ENCODE peak calls at places on chromosome 10, in six cellular contexts. One of them, this sample, is unnamed.

GRCh38 chr10:101137271-101137670 is 6.2 kb downstream of the TLX1 start:
- DNase-seq in stimulated activated CD4-positive, alpha-beta T cell treated with anti-CD3 and anti-CD28 coated beads, Interleukin-1b, Interleukin-23, amount 100 ng/mL, for 4 hours: no peak
- DNase-seq in fibroblast of the aortic adventitia: no peak
- DNase-seq in activated gamma-delta T cell treated with anti-CD3 and anti-CD28 coated beads, Interleukin-2, amount 50 U/mL, for 16 hours: no peak
- DNase-seq in stimulated activated naive CD8-positive, alpha-beta T cell treated with anti-CD3 and anti-CD28 coated beads, Interleukin-15, Interleukin-2, amounts not matched to agents 100 U/mL and 50 U/mL, for 24 hours: no peak
- DNase-seq in NCI-H510A treated with DMSO at 0.1 percent for 48 hours: no peak
- DNase-seq in this sample: no peak

GRCh38 chr10:48287417-48288391 is 13.2 kb upstream of the FRMPD2 start:
- DNase-seq in stimulated activated CD4-positive, alpha-beta T cell treated with anti-CD3 and anti-CD28 coated beads, Interleukin-1b, Interleukin-23, amount 100 ng/mL, for 4 hours: no peak
- DNase-seq in fibroblast of the aortic adventitia: no peak
- DNase-seq in activated gamma-delta T cell treated with anti-CD3 and anti-CD28 coated beads, Interleukin-2, amount 50 U/mL, for 16 hours: no peak
- DNase-seq in stimulated activated naive CD8-positive, alpha-beta T cell treated with anti-CD3 and anti-CD28 coated beads, Interleukin-15, Interleukin-2, amounts not matched to agents 100 U/mL and 50 U/mL, for 24 hours: no peak
- DNase-seq in NCI-H510A treated with DMSO at 0.1 percent for 48 hours: peak; percentile 8
- DNase-seq in this sample: no peak

GRCh38 chr10:117936136-117936535 is 110.6 kb downstream of the RAB11FIP2 start:
- DNase-seq in stimulated activated CD4-positive, alpha-beta T cell treated with anti-CD3 and anti-CD28 coated beads, Interleukin-1b, Interleukin-23, amount 100 ng/mL, for 4 hours: no peak
- DNase-seq in fibroblast of the aortic adventitia: peak; percentile 20
- DNase-seq in activated gamma-delta T cell treated with anti-CD3 and anti-CD28 coated beads, Interleukin-2, amount 50 U/mL, for 16 hours: no peak
- DNase-seq in stimulated activated naive CD8-positive, alpha-beta T cell treated with anti-CD3 and anti-CD28 coated beads, Interleukin-15, Interleukin-2, amounts not matched to agents 100 U/mL and 50 U/mL, for 24 hours: no peak
- DNase-seq in NCI-H510A treated with DMSO at 0.1 percent for 48 hours: no peak
- DNase-seq in this sample: no peak

GRCh38 chr10:116521424-116522305 is 24.1 kb upstream of the PNLIP start:
- DNase-seq in stimulated activated CD4-positive, alpha-beta T cell treated with anti-CD3 and anti-CD28 coated beads, Interleukin-1b, Interleukin-23, amount 100 ng/mL, for 4 hours: no peak
- DNase-seq in fibroblast of the aortic adventitia: peak; percentile 58
- DNase-seq in activated gamma-delta T cell treated with anti-CD3 and anti-CD28 coated beads, Interleukin-2, amount 50 U/mL, for 16 hours: no peak
- DNase-seq in stimulated activated naive CD8-positive, alpha-beta T cell treated with anti-CD3 and anti-CD28 coated beads, Interleukin-15, Interleukin-2, amounts not matched to agents 100 U/mL and 50 U/mL, for 24 hours: peak; percentile 22
- DNase-seq in NCI-H510A treated with DMSO at 0.1 percent for 48 hours: peak; percentile 39
- DNase-seq in this sample: no peak

GRCh38 chr10:62814901-62815372 is 1.2 kb downstream of the EGR2 start:
- DNase-seq in stimulated activated CD4-positive, alpha-beta T cell treated with anti-CD3 and anti-CD28 coated beads, Interleukin-1b, Interleukin-23, amount 100 ng/mL, for 4 hours: peak; percentile 53
- DNase-seq in fibroblast of the aortic adventitia: no peak
- DNase-seq in activated gamma-delta T cell treated with anti-CD3 and anti-CD28 coated beads, Interleukin-2, amount 50 U/mL, for 16 hours: no peak
- DNase-seq in stimulated activated naive CD8-positive, alpha-beta T cell treated with anti-CD3 and anti-CD28 coated beads, Interleukin-15, Interleukin-2, amounts not matched to agents 100 U/mL and 50 U/mL, for 24 hours: peak; percentile 47
- DNase-seq in NCI-H510A treated with DMSO at 0.1 percent for 48 hours: no peak
- DNase-seq in this sample: no peak

GRCh38 chr10:43846187-43846680 is 197.6 kb upstream of the ZNF32 start:
- DNase-seq in stimulated activated CD4-positive, alpha-beta T cell treated with anti-CD3 and anti-CD28 coated beads, Interleukin-1b, Interleukin-23, amount 100 ng/mL, for 4 hours: no peak
- DNase-seq in fibroblast of the aortic adventitia: peak; percentile 84
- DNase-seq in activated gamma-delta T cell treated with anti-CD3 and anti-CD28 coated beads, Interleukin-2, amount 50 U/mL, for 16 hours: no peak
- DNase-seq in stimulated activated naive CD8-positive, alpha-beta T cell treated with anti-CD3 and anti-CD28 coated beads, Interleukin-15, Interleukin-2, amounts not matched to agents 100 U/mL and 50 U/mL, for 24 hours: peak; percentile 49
- DNase-seq in NCI-H510A treated with DMSO at 0.1 percent for 48 hours: no peak
- DNase-seq in this sample: no peak

GRCh38 chr10:79299397-79300370 is 47.6 kb upstream of the PPIF start:
- DNase-seq in stimulated activated CD4-positive, alpha-beta T cell treated with anti-CD3 and anti-CD28 coated beads, Interleukin-1b, Interleukin-23, amount 100 ng/mL, for 4 hours: no peak
- DNase-seq in fibroblast of the aortic adventitia: peak; percentile 89
- DNase-seq in activated gamma-delta T cell treated with anti-CD3 and anti-CD28 coated beads, Interleukin-2, amount 50 U/mL, for 16 hours: no peak
- DNase-seq in stimulated activated naive CD8-positive, alpha-beta T cell treated with anti-CD3 and anti-CD28 coated beads, Interleukin-15, Interleukin-2, amounts not matched to agents 100 U/mL and 50 U/mL, for 24 hours: no peak
- DNase-seq in NCI-H510A treated with DMSO at 0.1 percent for 48 hours: no peak
- DNase-seq in this sample: no peak

GRCh38 chr10:64286533-64286932 is 765.3 kb downstream of the REEP3 start:
- DNase-seq in stimulated activated CD4-positive, alpha-beta T cell treated with anti-CD3 and anti-CD28 coated beads, Interleukin-1b, Interleukin-23, amount 100 ng/mL, for 4 hours: no peak
- DNase-seq in fibroblast of the aortic adventitia: no peak
- DNase-seq in activated gamma-delta T cell treated with anti-CD3 and anti-CD28 coated beads, Interleukin-2, amount 50 U/mL, for 16 hours: no peak
- DNase-seq in stimulated activated naive CD8-positive, alpha-beta T cell treated with anti-CD3 and anti-CD28 coated beads, Interleukin-15, Interleukin-2, amounts not matched to agents 100 U/mL and 50 U/mL, for 24 hours: no peak
- DNase-seq in NCI-H510A treated with DMSO at 0.1 percent for 48 hours: no peak
- DNase-seq in this sample: no peak

GRCh38 chr10:78759448-78760120 is 309.2 kb upstream of the ZMIZ1 start:
- DNase-seq in stimulated activated CD4-positive, alpha-beta T cell treated with anti-CD3 and anti-CD28 coated beads, Interleukin-1b, Interleukin-23, amount 100 ng/mL, for 4 hours: no peak
- DNase-seq in fibroblast of the aortic adventitia: no peak
- DNase-seq in activated gamma-delta T cell treated with anti-CD3 and anti-CD28 coated beads, Interleukin-2, amount 50 U/mL, for 16 hours: no peak
- DNase-seq in stimulated activated naive CD8-positive, alpha-beta T cell treated with anti-CD3 and anti-CD28 coated beads, Interleukin-15, Interleukin-2, amounts not matched to agents 100 U/mL and 50 U/mL, for 24 hours: no peak
- DNase-seq in NCI-H510A treated with DMSO at 0.1 percent for 48 hours: no peak
- DNase-seq in this sample: no peak

GRCh38 chr10:127797339-127797738 is 60.4 kb downstream of the FOXI2 start:
- DNase-seq in stimulated activated CD4-positive, alpha-beta T cell treated with anti-CD3 and anti-CD28 coated beads, Interleukin-1b, Interleukin-23, amount 100 ng/mL, for 4 hours: no peak
- DNase-seq in fibroblast of the aortic adventitia: no peak
- DNase-seq in activated gamma-delta T cell treated with anti-CD3 and anti-CD28 coated beads, Interleukin-2, amount 50 U/mL, for 16 hours: no peak
- DNase-seq in stimulated activated naive CD8-positive, alpha-beta T cell treated with anti-CD3 and anti-CD28 coated beads, Interleukin-15, Interleukin-2, amounts not matched to agents 100 U/mL and 50 U/mL, for 24 hours: no peak
- DNase-seq in NCI-H510A treated with DMSO at 0.1 percent for 48 hours: no peak
- DNase-seq in this sample: no peak

GRCh38 chr10:132145521-132146185 is 41.1 kb upstream of the DPYSL4 start:
- DNase-seq in stimulated activated CD4-positive, alpha-beta T cell treated with anti-CD3 and anti-CD28 coated beads, Interleukin-1b, Interleukin-23, amount 100 ng/mL, for 4 hours: no peak
- DNase-seq in fibroblast of the aortic adventitia: no peak
- DNase-seq in activated gamma-delta T cell treated with anti-CD3 and anti-CD28 coated beads, Interleukin-2, amount 50 U/mL, for 16 hours: no peak
- DNase-seq in stimulated activated naive CD8-positive, alpha-beta T cell treated with anti-CD3 and anti-CD28 coated beads, Interleukin-15, Interleukin-2, amounts not matched to agents 100 U/mL and 50 U/mL, for 24 hours: no peak
- DNase-seq in NCI-H510A treated with DMSO at 0.1 percent for 48 hours: no peak
- DNase-seq in this sample: no peak

GRCh38 chr10:83736008-83736407 is 403.3 kb upstream of the GHITM start:
- DNase-seq in stimulated activated CD4-positive, alpha-beta T cell treated with anti-CD3 and anti-CD28 coated beads, Interleukin-1b, Interleukin-23, amount 100 ng/mL, for 4 hours: no peak
- DNase-seq in fibroblast of the aortic adventitia: no peak
- DNase-seq in activated gamma-delta T cell treated with anti-CD3 and anti-CD28 coated beads, Interleukin-2, amount 50 U/mL, for 16 hours: no peak
- DNase-seq in stimulated activated naive CD8-positive, alpha-beta T cell treated with anti-CD3 and anti-CD28 coated beads, Interleukin-15, Interleukin-2, amounts not matched to agents 100 U/mL and 50 U/mL, for 24 hours: no peak
- DNase-seq in NCI-H510A treated with DMSO at 0.1 percent for 48 hours: no peak
- DNase-seq in this sample: no peak

GRCh38 chr10:96794786-96795733 is 37.0 kb upstream of the LCOR start:
- DNase-seq in stimulated activated CD4-positive, alpha-beta T cell treated with anti-CD3 and anti-CD28 coated beads, Interleukin-1b, Interleukin-23, amount 100 ng/mL, for 4 hours: no peak
- DNase-seq in fibroblast of the aortic adventitia: peak; percentile 36
- DNase-seq in activated gamma-delta T cell treated with anti-CD3 and anti-CD28 coated beads, Interleukin-2, amount 50 U/mL, for 16 hours: no peak
- DNase-seq in stimulated activated naive CD8-positive, alpha-beta T cell treated with anti-CD3 and anti-CD28 coated beads, Interleukin-15, Interleukin-2, amounts not matched to agents 100 U/mL and 50 U/mL, for 24 hours: no peak
- DNase-seq in NCI-H510A treated with DMSO at 0.1 percent for 48 hours: no peak
- DNase-seq in this sample: no peak

GRCh38 chr10:87613766-87614165 is 45.9 kb upstream of the PAPSS2 start:
- DNase-seq in stimulated activated CD4-positive, alpha-beta T cell treated with anti-CD3 and anti-CD28 coated beads, Interleukin-1b, Interleukin-23, amount 100 ng/mL, for 4 hours: no peak
- DNase-seq in fibroblast of the aortic adventitia: no peak
- DNase-seq in activated gamma-delta T cell treated with anti-CD3 and anti-CD28 coated beads, Interleukin-2, amount 50 U/mL, for 16 hours: no peak
- DNase-seq in stimulated activated naive CD8-positive, alpha-beta T cell treated with anti-CD3 and anti-CD28 coated beads, Interleukin-15, Interleukin-2, amounts not matched to agents 100 U/mL and 50 U/mL, for 24 hours: no peak
- DNase-seq in NCI-H510A treated with DMSO at 0.1 percent for 48 hours: no peak
- DNase-seq in this sample: no peak

GRCh38 chr10:30781571-30782542 is 152.3 kb upstream of the LYZL2 start:
- DNase-seq in stimulated activated CD4-positive, alpha-beta T cell treated with anti-CD3 and anti-CD28 coated beads, Interleukin-1b, Interleukin-23, amount 100 ng/mL, for 4 hours: no peak
- DNase-seq in fibroblast of the aortic adventitia: no peak
- DNase-seq in activated gamma-delta T cell treated with anti-CD3 and anti-CD28 coated beads, Interleukin-2, amount 50 U/mL, for 16 hours: no peak
- DNase-seq in stimulated activated naive CD8-positive, alpha-beta T cell treated with anti-CD3 and anti-CD28 coated beads, Interleukin-15, Interleukin-2, amounts not matched to agents 100 U/mL and 50 U/mL, for 24 hours: no peak
- DNase-seq in NCI-H510A treated with DMSO at 0.1 percent for 48 hours: no peak
- DNase-seq in this sample: no peak

GRCh38 chr10:69068549-69068948 is 19.4 kb upstream of the SRGN start:
- DNase-seq in stimulated activated CD4-positive, alpha-beta T cell treated with anti-CD3 and anti-CD28 coated beads, Interleukin-1b, Interleukin-23, amount 100 ng/mL, for 4 hours: no peak
- DNase-seq in fibroblast of the aortic adventitia: peak; percentile 40
- DNase-seq in activated gamma-delta T cell treated with anti-CD3 and anti-CD28 coated beads, Interleukin-2, amount 50 U/mL, for 16 hours: no peak
- DNase-seq in stimulated activated naive CD8-positive, alpha-beta T cell treated with anti-CD3 and anti-CD28 coated beads, Interleukin-15, Interleukin-2, amounts not matched to agents 100 U/mL and 50 U/mL, for 24 hours: no peak
- DNase-seq in NCI-H510A treated with DMSO at 0.1 percent for 48 hours: no peak
- DNase-seq in this sample: no peak

GRCh38 chr10:86958831-86959736 is 685 bp downstream of the SNCG start:
- DNase-seq in stimulated activated CD4-positive, alpha-beta T cell treated with anti-CD3 and anti-CD28 coated beads, Interleukin-1b, Interleukin-23, amount 100 ng/mL, for 4 hours: no peak
- DNase-seq in fibroblast of the aortic adventitia: peak; percentile 64
- DNase-seq in activated gamma-delta T cell treated with anti-CD3 and anti-CD28 coated beads, Interleukin-2, amount 50 U/mL, for 16 hours: no peak
- DNase-seq in stimulated activated naive CD8-positive, alpha-beta T cell treated with anti-CD3 and anti-CD28 coated beads, Interleukin-15, Interleukin-2, amounts not matched to agents 100 U/mL and 50 U/mL, for 24 hours: no peak
- DNase-seq in NCI-H510A treated with DMSO at 0.1 percent for 48 hours: no peak
- DNase-seq in this sample: no peak

GRCh38 chr10:16779375-16779774 is 37.8 kb downstream of the RSU1 start:
- DNase-seq in stimulated activated CD4-positive, alpha-beta T cell treated with anti-CD3 and anti-CD28 coated beads, Interleukin-1b, Interleukin-23, amount 100 ng/mL, for 4 hours: peak; percentile 34
- DNase-seq in fibroblast of the aortic adventitia: no peak
- DNase-seq in activated gamma-delta T cell treated with anti-CD3 and anti-CD28 coated beads, Interleukin-2, amount 50 U/mL, for 16 hours: peak; percentile 28
- DNase-seq in stimulated activated naive CD8-positive, alpha-beta T cell treated with anti-CD3 and anti-CD28 coated beads, Interleukin-15, Interleukin-2, amounts not matched to agents 100 U/mL and 50 U/mL, for 24 hours: peak; percentile 68
- DNase-seq in NCI-H510A treated with DMSO at 0.1 percent for 48 hours: no peak
- DNase-seq in this sample: no peak

GRCh38 chr10:89118091-89118490 is 89.0 kb downstream of the CH25H start:
- DNase-seq in stimulated activated CD4-positive, alpha-beta T cell treated with anti-CD3 and anti-CD28 coated beads, Interleukin-1b, Interleukin-23, amount 100 ng/mL, for 4 hours: no peak
- DNase-seq in fibroblast of the aortic adventitia: peak; percentile 62
- DNase-seq in activated gamma-delta T cell treated with anti-CD3 and anti-CD28 coated beads, Interleukin-2, amount 50 U/mL, for 16 hours: no peak
- DNase-seq in stimulated activated naive CD8-positive, alpha-beta T cell treated with anti-CD3 and anti-CD28 coated beads, Interleukin-15, Interleukin-2, amounts not matched to agents 100 U/mL and 50 U/mL, for 24 hours: no peak
- DNase-seq in NCI-H510A treated with DMSO at 0.1 percent for 48 hours: peak; percentile 47
- DNase-seq in this sample: no peak

GRCh38 chr10:13739178-13739577 is 152.4 kb downstream of the PRPF18 start:
- DNase-seq in stimulated activated CD4-positive, alpha-beta T cell treated with anti-CD3 and anti-CD28 coated beads, Interleukin-1b, Interleukin-23, amount 100 ng/mL, for 4 hours: no peak
- DNase-seq in fibroblast of the aortic adventitia: no peak
- DNase-seq in activated gamma-delta T cell treated with anti-CD3 and anti-CD28 coated beads, Interleukin-2, amount 50 U/mL, for 16 hours: no peak
- DNase-seq in stimulated activated naive CD8-positive, alpha-beta T cell treated with anti-CD3 and anti-CD28 coated beads, Interleukin-15, Interleukin-2, amounts not matched to agents 100 U/mL and 50 U/mL, for 24 hours: no peak
- DNase-seq in NCI-H510A treated with DMSO at 0.1 percent for 48 hours: no peak
- DNase-seq in this sample: no peak

GRCh38 chr10:16384064-16384463 is 52.7 kb upstream of the PTER start:
- DNase-seq in stimulated activated CD4-positive, alpha-beta T cell treated with anti-CD3 and anti-CD28 coated beads, Interleukin-1b, Interleukin-23, amount 100 ng/mL, for 4 hours: no peak
- DNase-seq in fibroblast of the aortic adventitia: no peak
- DNase-seq in activated gamma-delta T cell treated with anti-CD3 and anti-CD28 coated beads, Interleukin-2, amount 50 U/mL, for 16 hours: no peak
- DNase-seq in stimulated activated naive CD8-positive, alpha-beta T cell treated with anti-CD3 and anti-CD28 coated beads, Interleukin-15, Interleukin-2, amounts not matched to agents 100 U/mL and 50 U/mL, for 24 hours: no peak
- DNase-seq in NCI-H510A treated with DMSO at 0.1 percent for 48 hours: no peak
- DNase-seq in this sample: no peak

GRCh38 chr10:124378817-124379510 is 39.8 kb downstream of the OAT start:
- DNase-seq in stimulated activated CD4-positive, alpha-beta T cell treated with anti-CD3 and anti-CD28 coated beads, Interleukin-1b, Interleukin-23, amount 100 ng/mL, for 4 hours: no peak
- DNase-seq in fibroblast of the aortic adventitia: no peak
- DNase-seq in activated gamma-delta T cell treated with anti-CD3 and anti-CD28 coated beads, Interleukin-2, amount 50 U/mL, for 16 hours: no peak
- DNase-seq in stimulated activated naive CD8-positive, alpha-beta T cell treated with anti-CD3 and anti-CD28 coated beads, Interleukin-15, Interleukin-2, amounts not matched to agents 100 U/mL and 50 U/mL, for 24 hours: no peak
- DNase-seq in NCI-H510A treated with DMSO at 0.1 percent for 48 hours: peak; percentile 55
- DNase-seq in this sample: no peak

GRCh38 chr10:32141018-32141807 is 85.0 kb upstream of the KIF5B start:
- DNase-seq in stimulated activated CD4-positive, alpha-beta T cell treated with anti-CD3 and anti-CD28 coated beads, Interleukin-1b, Interleukin-23, amount 100 ng/mL, for 4 hours: no peak
- DNase-seq in fibroblast of the aortic adventitia: peak; percentile 79
- DNase-seq in activated gamma-delta T cell treated with anti-CD3 and anti-CD28 coated beads, Interleukin-2, amount 50 U/mL, for 16 hours: no peak
- DNase-seq in stimulated activated naive CD8-positive, alpha-beta T cell treated with anti-CD3 and anti-CD28 coated beads, Interleukin-15, Interleukin-2, amounts not matched to agents 100 U/mL and 50 U/mL, for 24 hours: no peak
- DNase-seq in NCI-H510A treated with DMSO at 0.1 percent for 48 hours: no peak
- DNase-seq in this sample: no peak

GRCh38 chr10:86684305-86684704 is 16.0 kb downstream of the LDB3 start:
- DNase-seq in stimulated activated CD4-positive, alpha-beta T cell treated with anti-CD3 and anti-CD28 coated beads, Interleukin-1b, Interleukin-23, amount 100 ng/mL, for 4 hours: no peak
- DNase-seq in fibroblast of the aortic adventitia: peak; percentile 21
- DNase-seq in activated gamma-delta T cell treated with anti-CD3 and anti-CD28 coated beads, Interleukin-2, amount 50 U/mL, for 16 hours: no peak
- DNase-seq in stimulated activated naive CD8-positive, alpha-beta T cell treated with anti-CD3 and anti-CD28 coated beads, Interleukin-15, Interleukin-2, amounts not matched to agents 100 U/mL and 50 U/mL, for 24 hours: no peak
- DNase-seq in NCI-H510A treated with DMSO at 0.1 percent for 48 hours: no peak
- DNase-seq in this sample: no peak

GRCh38 chr10:18203526-18203925 is 63.3 kb downstream of the CACNB2 start:
- DNase-seq in stimulated activated CD4-positive, alpha-beta T cell treated with anti-CD3 and anti-CD28 coated beads, Interleukin-1b, Interleukin-23, amount 100 ng/mL, for 4 hours: no peak
- DNase-seq in fibroblast of the aortic adventitia: no peak
- DNase-seq in activated gamma-delta T cell treated with anti-CD3 and anti-CD28 coated beads, Interleukin-2, amount 50 U/mL, for 16 hours: no peak
- DNase-seq in stimulated activated naive CD8-positive, alpha-beta T cell treated with anti-CD3 and anti-CD28 coated beads, Interleukin-15, Interleukin-2, amounts not matched to agents 100 U/mL and 50 U/mL, for 24 hours: no peak
- DNase-seq in NCI-H510A treated with DMSO at 0.1 percent for 48 hours: no peak
- DNase-seq in this sample: no peak

GRCh38 chr10:43351301-43351700 is 20.1 kb upstream of the FXYD4 start:
- DNase-seq in stimulated activated CD4-positive, alpha-beta T cell treated with anti-CD3 and anti-CD28 coated beads, Interleukin-1b, Interleukin-23, amount 100 ng/mL, for 4 hours: no peak
- DNase-seq in fibroblast of the aortic adventitia: no peak
- DNase-seq in activated gamma-delta T cell treated with anti-CD3 and anti-CD28 coated beads, Interleukin-2, amount 50 U/mL, for 16 hours: no peak
- DNase-seq in stimulated activated naive CD8-positive, alpha-beta T cell treated with anti-CD3 and anti-CD28 coated beads, Interleukin-15, Interleukin-2, amounts not matched to agents 100 U/mL and 50 U/mL, for 24 hours: no peak
- DNase-seq in NCI-H510A treated with DMSO at 0.1 percent for 48 hours: no peak
- DNase-seq in this sample: no peak

GRCh38 chr10:101961591-101962498 is 94.1 kb downstream of the ARMH3 start:
- DNase-seq in stimulated activated CD4-positive, alpha-beta T cell treated with anti-CD3 and anti-CD28 coated beads, Interleukin-1b, Interleukin-23, amount 100 ng/mL, for 4 hours: no peak
- DNase-seq in fibroblast of the aortic adventitia: peak; percentile 49
- DNase-seq in activated gamma-delta T cell treated with anti-CD3 and anti-CD28 coated beads, Interleukin-2, amount 50 U/mL, for 16 hours: no peak
- DNase-seq in stimulated activated naive CD8-positive, alpha-beta T cell treated with anti-CD3 and anti-CD28 coated beads, Interleukin-15, Interleukin-2, amounts not matched to agents 100 U/mL and 50 U/mL, for 24 hours: no peak
- DNase-seq in NCI-H510A treated with DMSO at 0.1 percent for 48 hours: peak; percentile 88
- DNase-seq in this sample: no peak